ENCODE peak calls at places on chromosomes 4 and X, in five cellular contexts. Y is T-helper 22 cell, X is WERI-Rb-1, K is ELF-1, I is SK-N-DZ. Z is an unnamed sample.

GRCh38 chr4:3872834-3873313 is 106.7 kb downstream of the ADRA2C start:
- DNase-seq in K (no peak), Y (no peak), I (no peak), X (peak), Z (no peak)

GRCh38 chrX:120677017-120677652 is 47.3 kb upstream of the C1GALT1C1 start:
- DNase-seq in I (no peak), X (no peak), Y (no peak), K (no peak), Z (no peak)

GRCh38 chrX:108584617-108585211 is 145.1 kb downstream of the COL4A5 start:
- DNase-seq in Y (no peak), I (peak), K (peak), X (peak), Z (no peak)

GRCh38 chrX:106035064-106035463 is 3.5 kb downstream of the SERPINA7 start:
- DNase-seq in X (no peak), Y (no peak), I (no peak), K (no peak), Z (no peak)

GRCh38 chr4:150207871-150208270 is 129.6 kb downstream of the DCLK2 start:
- DNase-seq in K (no peak), Y (no peak), X (peak), I (no peak), Z (no peak)

GRCh38 chrX:146435472-146435871 is 374.1 kb upstream of the CXorf51B start:
- DNase-seq in Y (no peak), I (no peak), K (no peak), X (no peak), Z (no peak)

GRCh38 chrX:40054793-40055192 is 43.0 kb downstream of the BCOR start:
- DNase-seq in I (no peak), X (no peak), Y (no peak), K (no peak), Z (no peak)

GRCh38 chr4:25180524-25181131 is 20.4 kb upstream of the SEPSECS start:
- DNase-seq in X (peak), Y (no peak), I (peak), K (no peak), Z (no peak)

GRCh38 chrX:154090731-154091130 is 6.8 kb downstream of the MECP2 start:
- DNase-seq in Y (no peak), K (no peak), I (no peak), X (no peak), Z (no peak)

GRCh38 chrX:20140410-20140809 is 1.2 kb downstream of the EIF1AX start:
- DNase-seq in X (no peak), I (no peak), Y (no peak), K (no peak), Z (no peak)

GRCh38 chr4:2441393-2442174 is 22.8 kb downstream of the CFAP99 start:
- DNase-seq in X (peak), K (peak), Y (peak), I (peak), Z (peak)

GRCh38 chrX:109049903-109050302 is 313.5 kb upstream of the IRS4 start:
- DNase-seq in Y (no peak), K (peak), I (no peak), X (no peak), Z (no peak)

GRCh38 chr4:86043755-86044592 is 315.9 kb downstream of the MAPK10 start:
- DNase-seq in K (no peak), Y (no peak), I (peak), X (peak), Z (no peak)

GRCh38 chrX:1453390-1453783 is 678 bp upstream of the ASMTL start:
- DNase-seq in Y (peak), X (no peak), I (no peak), K (no peak), Z (peak)

GRCh38 chr4:106497271-106497670 is 128.7 kb upstream of the GIMD1 start:
- DNase-seq in I (no peak), Y (no peak), K (no peak), X (no peak), Z (no peak)

GRCh38 chr4:74932832-74933561 is at the start of gene PARM1:
- DNase-seq in X (peak), I (peak), Y (no peak), K (peak), Z (peak)

Z was measured in 8988T.